ENCODE peak calls at places on chromosome 22, in seven cellular contexts. J is endothelial cell of umbilical vein; H is heart right ventricle; X is thoracic aorta; S is CD4-positive, CD25-positive, alpha-beta regulatory T cell; C is RWPE2; Q is lung. B is an unnamed sample. For H3K4me1, the result is how much of the 10 kb centered on the place peaks cover.

GRCh38 chr22:25447689-25448434 is 116.6 kb upstream of the GRK3 start:
- DNase-seq in Q (peak), C (peak), X (peak), S (peak), H (peak), J (peak), B (peak)

GRCh38 chr22:48793949-48794348 is 1033.7 kb downstream of the BRD1 start:
- DNase-seq in S (no peak), Q (no peak), X (no peak), J (no peak), H (no peak), C (no peak), B (no peak)

GRCh38 chr22:22843848-22844247 is 43.8 kb upstream of the IGLL5 start:
- DNase-seq in C (no peak), S (no peak), J (no peak), X (no peak), H (no peak), Q (no peak), B (no peak)

GRCh38 chr22:43886231-43886630 is 5.6 kb downstream of the PNPLA5 start:
- DNase-seq in C (no peak), S (no peak), H (no peak), J (no peak), Q (no peak), X (no peak), B (no peak)

GRCh38 chr22:30000566-30000965 is 79.7 kb upstream of the HORMAD2 start:
- DNase-seq in C (no peak), X (no peak), S (no peak), J (no peak), H (no peak), Q (no peak), B (no peak)

GRCh38 chr22:25353516-25354445 is 134.3 kb downstream of the CRYBB2 start:
- DNase-seq in C (no peak), Q (no peak), S (no peak), X (no peak), J (no peak), H (no peak), B (no peak)

GRCh38 chr22:19522881-19523239 is 1.4 kb downstream of the CLDN5 start:
- DNase-seq in H (no peak), X (no peak), C (no peak), Q (no peak), J (no peak), S (no peak), B (no peak)

GRCh38 chr22:50243704-50244419 is 961 bp downstream of the TUBGCP6 start:
- DNase-seq in C (no peak), X (no peak), J (peak), S (no peak), Q (no peak), H (no peak), B (no peak)

GRCh38 chr22:27748355-27749168 is 53.0 kb downstream of the MN1 start:
- DNase-seq in C (no peak), Q (no peak), J (no peak), S (no peak), H (no peak), X (no peak), B (no peak)

GRCh38 chr22:45242778-45243191 is 2.1 kb upstream of the KIAA0930 start:
- DNase-seq in J (peak), X (no peak), C (no peak), Q (no peak), H (no peak), S (no peak), B (no peak)

GRCh38 chr22:28728621-28729313 is 12.9 kb downstream of the CHEK2 start:
- DNase-seq in X (no peak), S (no peak), Q (no peak), J (no peak), H (no peak), C (no peak), B (no peak)

GRCh38 chr22:47278655-47279054 is 516.2 kb downstream of the TBC1D22A start:
- DNase-seq in C (no peak), H (no peak), S (no peak), X (no peak), Q (no peak), J (no peak), B (no peak)

GRCh38 chr22:48712558-48712957 is 1115.1 kb downstream of the BRD1 start:
- DNase-seq in H (no peak), C (peak), Q (no peak), X (no peak), J (no peak), S (no peak), B (no peak)

GRCh38 chr22:49015993-49016908 is 811.4 kb downstream of the BRD1 start:
- DNase-seq in H (no peak), J (no peak), C (no peak), Q (no peak), S (no peak), X (no peak), B (no peak)

GRCh38 chr22:45502215-45503070 is at the start of gene FBLN1:
- DNase-seq in X (no peak), J (no peak), Q (no peak), C (no peak), S (no peak), H (peak), B (no peak)

GRCh38 chr22:19800761-19801244 is 40.2 kb downstream of the TBX1 start:
- DNase-seq in J (peak), S (no peak), X (no peak), H (no peak), C (no peak), Q (no peak), B (no peak)

GRCh38 chr22:23904855-23905254 is 10.7 kb downstream of the MIF start:
- DNase-seq in X (no peak), C (no peak), H (peak), Q (no peak), S (no peak), J (no peak), B (no peak)

GRCh38 chr22:24410110-24410856 is 17.1 kb upstream of the ADORA2A start:
- DNase-seq in Q (no peak), S (peak), C (no peak), J (no peak), X (no peak), H (no peak), B (no peak)

GRCh38 chr22:47395481-47395880 is 633.0 kb downstream of the TBC1D22A start:
- DNase-seq in C (no peak), Q (no peak), J (no peak), H (no peak), S (no peak), X (no peak), B (no peak)

GRCh38 chr22:29473001-29473400 is 7.0 kb upstream of the NEFH start:
- DNase-seq in H (no peak), X (no peak), J (no peak), C (no peak), Q (no peak), S (no peak), B (no peak)

GRCh38 chr22:39311592-39312400 is 7.6 kb downstream of the RPL3 start:
- DNase-seq in C (peak), H (no peak), Q (no peak), S (no peak), X (no peak), J (no peak), B (no peak)

GRCh38 chr22:20579273-20580120 is 72.1 kb downstream of the MED15 start:
- DNase-seq in S (no peak), C (peak), J (no peak), X (no peak), Q (no peak), H (no peak), B (no peak)

GRCh38 chr22:21985214-21985613 is 2.6 kb upstream of the TOP3B start:
- DNase-seq in S (no peak), X (no peak), C (no peak), Q (no peak), J (no peak), H (no peak), B (no peak)

GRCh38 chr22:42596376-42596775 is 18.3 kb downstream of the POLDIP3 start:
- DNase-seq in Q (no peak), C (no peak), X (no peak), J (no peak), H (peak), S (no peak), B (no peak)

GRCh38 chr22:27046126-27046525 is 388.7 kb downstream of the MIAT start:
- DNase-seq in J (no peak), Q (no peak), X (no peak), C (no peak), H (no peak), S (no peak), B (no peak)

GRCh38 chr22:44256085-44256484 is 56.7 kb downstream of the SHISAL1 start:
- DNase-seq in J (no peak), X (no peak), S (no peak), C (no peak), H (no peak), Q (no peak), B (no peak)

GRCh38 chr22:47748887-47749286 is 986.4 kb downstream of the TBC1D22A start:
- DNase-seq in C (no peak), J (no peak), X (no peak), S (no peak), Q (no peak), H (no peak), B (no peak)

GRCh38 chr22:29702025-29702930 is 17.5 kb upstream of the CABP7 start:
- DNase-seq in C (no peak), X (no peak), J (no peak), Q (no peak), H (no peak), S (peak), B (no peak)

GRCh38 chr22:20304646-20305045 is 15.2 kb downstream of the DGCR6L start:
- DNase-seq in S (no peak), Q (no peak), H (no peak), X (no peak), J (no peak), C (no peak), B (no peak)

GRCh38 chr22:20981787-20982562 is at the start of gene LZTR1:
- DNase-seq in J (peak), H (peak), X (no peak), Q (peak), C (no peak), S (peak), B (peak)

GRCh38 chr22:44957267-44957905 is 52.4 kb downstream of the PHF21B start:
- DNase-seq in Q (no peak), C (no peak), X (no peak), J (no peak), S (no peak), H (no peak), B (no peak)

GRCh38 chr22:46460835-46461234 is 76.6 kb downstream of the CELSR1 start:
- DNase-seq in Q (no peak), X (no peak), S (no peak), C (no peak), H (no peak), J (no peak), B (no peak)

GRCh38 chr22:45551310-45552016 is 48.8 kb downstream of the FBLN1 start:
- DNase-seq in C (no peak), X (no peak), Q (no peak), S (no peak), J (no peak), H (no peak), B (no peak)

GRCh38 chr22:19942886-19943664 is 1.5 kb upstream of the TXNRD2 start:
- DNase-seq in X (no peak), S (no peak), H (peak), C (no peak), Q (no peak), J (peak), B (peak)

GRCh38 chr22:29782061-29782845 is 15.1 kb downstream of the UQCR10 start:
- DNase-seq in S (no peak), J (no peak), H (peak), X (no peak), C (no peak), Q (no peak), B (no peak)

GRCh38 chr22:23845661-23846469 is 7.1 kb upstream of the DERL3 start:
- DNase-seq in C (peak), H (no peak), S (no peak), X (no peak), Q (no peak), J (no peak), B (no peak)

GRCh38 chr22:46968848-46969247 is 206.4 kb downstream of the TBC1D22A start:
- DNase-seq in J (no peak), C (no peak), X (no peak), S (no peak), Q (no peak), H (no peak), B (no peak)

GRCh38 chr22:20239951-20240773 is 28.0 kb downstream of the RTN4R start:
- DNase-seq in Q (no peak), S (no peak), X (no peak), J (peak), C (no peak), H (peak), B (no peak)

DNA sequence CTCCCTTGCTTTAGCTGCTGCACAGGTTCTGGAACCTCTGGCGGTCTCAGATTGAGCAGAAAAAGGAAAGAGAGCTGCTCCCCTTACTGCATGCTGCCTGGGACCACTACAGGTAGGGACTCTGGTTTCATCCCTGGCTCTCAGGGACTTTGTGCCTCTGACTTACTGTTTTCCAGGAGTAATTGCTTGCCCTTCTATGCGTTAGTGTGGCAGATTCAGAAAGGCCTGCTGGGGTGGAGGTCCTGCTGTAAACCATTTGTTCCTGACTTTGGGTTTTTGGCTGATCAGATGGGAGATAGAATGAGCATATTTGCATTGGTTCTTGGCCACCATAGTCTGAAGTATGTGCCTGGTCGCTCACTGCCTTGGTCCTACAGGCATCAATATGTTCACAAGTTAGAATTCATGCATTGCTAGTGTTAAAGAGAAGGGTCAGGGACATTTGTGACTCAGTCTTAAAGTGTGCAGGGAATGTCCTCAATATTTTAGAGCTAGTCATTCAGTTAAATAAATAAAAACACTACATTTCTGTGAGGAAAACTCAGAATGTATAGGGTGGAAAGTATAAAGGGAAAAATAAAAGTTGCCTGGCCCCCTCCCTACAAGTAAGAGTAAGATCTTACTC is 78.0 kb downstream of the PISD start:
- DNase-seq in S (no peak), X (no peak), H (no peak), J (peak), Q (no peak), C (no peak), B (no peak)
- H3K4me3 ChIP-seq in S (peak), X (no peak), H (no peak), J (peak), Q (no peak), C (no peak), B (no peak)

GRCh38 chr22:37072673-37073072 is 21.1 kb downstream of the KCTD17 start:
- DNase-seq in Q (no peak), J (no peak), C (no peak), H (no peak), X (no peak), S (no peak), B (no peak)
- H3K27ac ChIP-seq in Q (no peak), J (no peak), C (no peak), H (no peak), X (no peak), S (no peak), B (no peak)

GRCh38 chr22:33542153-33542552 is 378.1 kb downstream of the LARGE1 start:
- DNase-seq in Q (no peak), S (no peak), X (no peak), J (no peak), H (peak), C (no peak), B (no peak)
- H3K4me1 ChIP-seq in Q (under half), S (under half), X (under half), J (under half), H (under half), C (under half), B (under half)

GRCh38 chr22:17258015-17258827 is 39.0 kb upstream of the ADA2 start:
- DNase-seq in X (no peak), S (peak), J (no peak), Q (peak), C (no peak), H (peak), B (no peak)
- H3K4me3 ChIP-seq in X (peak), S (peak), J (no peak), Q (no peak), C (no peak), H (peak), B (no peak)

GRCh38 chr22:31695423-31695822 is 33.4 kb upstream of the PISD start:
- DNase-seq in H (no peak), S (no peak), Q (no peak), J (no peak), C (no peak), X (no peak), B (no peak)

GRCh38 chr22:31692186-31692886 is 30.3 kb upstream of the PISD start:
- DNase-seq in Q (no peak), H (no peak), C (no peak), J (no peak), S (peak), X (no peak), B (no peak)

GRCh38 chr22:31691408-31691807 is 29.4 kb upstream of the PISD start:
- DNase-seq in H (no peak), Q (no peak), J (no peak), X (no peak), C (no peak), S (no peak), B (no peak)
- H3K27ac ChIP-seq in H (no peak), Q (no peak), J (no peak), X (no peak), C (no peak), S (no peak), B (no peak)

GRCh38 chr22:35522571-35523149 is 18.0 kb upstream of the RASD2 start:
- DNase-seq in J (no peak), X (no peak), C (no peak), S (no peak), H (no peak), Q (no peak), B (no peak)

GRCh38 chr22:35525687-35526332 is 14.8 kb upstream of the RASD2 start:
- DNase-seq in J (no peak), C (no peak), S (no peak), X (no peak), H (no peak), Q (no peak), B (no peak)

GRCh38 chr22:35523167-35523928 is 17.3 kb upstream of the RASD2 start:
- DNase-seq in H (no peak), S (no peak), X (no peak), J (no peak), Q (no peak), C (no peak), B (no peak)

GRCh38 chr22:35526333-35526979 is 14.2 kb upstream of the RASD2 start:
- DNase-seq in X (no peak), J (no peak), S (no peak), Q (no peak), C (no peak), H (peak), B (no peak)

DNA sequence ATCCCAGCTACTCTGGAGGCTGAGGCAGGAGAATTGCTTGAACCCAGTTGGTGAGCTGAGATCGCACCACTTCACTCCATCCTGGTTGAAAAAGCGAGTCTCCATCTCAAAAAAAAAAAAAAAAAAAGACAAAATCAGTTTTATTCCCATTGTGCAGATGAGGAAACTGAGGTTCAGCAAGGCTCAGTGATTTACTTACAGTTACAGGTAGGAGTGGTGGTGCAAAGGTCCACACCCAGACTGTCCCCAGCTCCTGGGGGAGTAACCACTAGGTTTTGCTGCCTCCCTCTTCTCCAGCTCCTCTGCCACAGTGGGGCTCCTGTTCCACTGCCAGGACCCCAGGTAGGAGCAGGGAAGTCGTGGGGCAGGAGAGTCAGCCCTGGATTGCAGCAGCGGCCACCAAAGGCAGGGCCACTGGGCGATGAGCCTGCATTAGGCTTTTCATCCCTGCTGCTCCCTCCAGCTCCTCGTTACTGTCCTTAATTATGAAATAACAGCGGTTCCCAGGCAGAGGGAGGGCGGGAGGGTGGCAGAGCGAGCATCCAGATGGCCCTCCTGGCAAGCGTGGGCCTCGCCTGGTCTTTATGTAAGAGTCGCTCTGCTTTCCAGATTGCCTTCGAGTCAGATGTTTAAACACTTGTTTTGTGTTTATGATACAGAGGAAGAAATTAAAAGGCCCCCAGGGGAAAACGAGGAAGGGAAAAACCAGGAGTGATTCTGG is 15.5 kb upstream of the RASD2 start:
- DNase-seq in C (no peak), J (no peak), H (peak), S (no peak), Q (no peak), X (no peak), B (no peak)
- H3K4me1 ChIP-seq in C (under half), J (under half), H (under half), S (under half), Q (under half), X (under half), B (under half)

GRCh38 chr22:41481925-41482318 is 13.0 kb downstream of the ACO2 start:
- DNase-seq in C (no peak), S (no peak), J (no peak), X (no peak), H (no peak), Q (no peak), B (no peak)
- H3K4me3 ChIP-seq in C (no peak), S (no peak), J (no peak), X (no peak), H (no peak), Q (no peak), B (no peak)